ENCODE peak calls at places on chromosomes 5 and 9, in four cellular contexts. T is KBM-7, Q is bronchial epithelial cell, Z is omental fat pad. F is an unnamed sample.

GRCh38 chr5:73687357-73687756 is 61.4 kb downstream of the ARHGEF28 start:
- DNase-seq in Q (no peak), T (no peak), Z (no peak), F (no peak)

GRCh38 chr9:126500600-126501382 is 112.9 kb upstream of the LMX1B start:
- DNase-seq in Q (peak; percentile 23), Z (peak; percentile 49), T (peak; percentile 82), F (peak; percentile 92)

GRCh38 chr9:79154806-79155205 is 417.0 kb upstream of the TLE4 start:
- DNase-seq in Q (no peak), Z (no peak), T (no peak), F (no peak)

GRCh38 chr5:80124111-80124510 is 89.0 kb downstream of the THBS4 start:
- DNase-seq in T (no peak), Q (no peak), Z (no peak), F (no peak)

GRCh38 chr5:165805756-165806155 is 2300.3 kb downstream of the MAT2B start:
- DNase-seq in Z (no peak), Q (no peak), T (no peak), F (peak; percentile 45)

GRCh38 chr9:116337015-116337414 is 183.4 kb downstream of the PAPPA start:
- DNase-seq in T (no peak), Z (no peak), Q (peak; percentile 48), F (no peak)

GRCh38 chr5:43396762-43397304 is 15.4 kb downstream of the CCL28 start:
- DNase-seq in Z (no peak), T (no peak), Q (peak; percentile 21), F (no peak)

GRCh38 chr9:127361561-127361960 is 35.4 kb upstream of the SLC2A8 start:
- DNase-seq in T (peak; percentile 50), Z (no peak), Q (peak; percentile 91), F (no peak)

GRCh38 chr5:78364005-78364404 is 3.6 kb downstream of the SCAMP1 start:
- DNase-seq in T (no peak), Q (no peak), Z (no peak), F (no peak)

GRCh38 chr5:34843482-34843881 is 4.5 kb downstream of the TTC23L start:
- DNase-seq in Q (no peak), Z (no peak), T (no peak), F (no peak)

GRCh38 chr9:99222416-99223280 is 566 bp downstream of the SEC61B start:
- DNase-seq in Q (no peak), T (no peak), Z (no peak), F (no peak)

GRCh38 chr5:37520811-37521210 is 141.7 kb downstream of the WDR70 start:
- DNase-seq in Q (no peak), T (no peak), Z (no peak), F (no peak)

GRCh38 chr5:80368666-80369270 is 39.1 kb upstream of the ZFYVE16 start:
- DNase-seq in T (no peak), Q (no peak), Z (no peak), F (no peak)